ENCODE peak calls at places on chromosomes 16 and 17, in eight cellular contexts. P is putamen; M is KG1; X is stimulated activated naive CD8-positive, alpha-beta T cell treated with anti-CD3 and anti-CD28 coated beads, Interleukin-15, amount 100 ng/mL, for 72 hours; O is RCC 7860; F is H1; S is activated naive CD4-positive, alpha-beta T cell treated with anti-CD3 and anti-CD28 coated beads, Interleukin-2, amount 10 ng/mL, durations not matched to agents 7 days and 5 days; A is renal cortical epithelial cell. Q is an unnamed sample.

GRCh38 chr17:78995022-78995760 is 14.4 kb downstream of the CANT1 start:
- DNase-seq in P (no peak), M (no peak), X (no peak), O (no peak), F (no peak), S (peak; percentile 14), A (no peak), Q (no peak)

GRCh38 chr16:17607075-17607509 is 136.3 kb upstream of the XYLT1 start:
- DNase-seq in P (no peak), M (no peak), X (no peak), O (no peak), F (no peak), S (no peak), A (no peak), Q (no peak)

GRCh38 chr17:10169274-10169673 is 29.1 kb downstream of the GAS7 start:
- DNase-seq in P (no peak), M (no peak), X (no peak), O (no peak), F (no peak), S (no peak), A (no peak), Q (no peak)

GRCh38 chr16:88910284-88911147 is 44.1 kb upstream of the PABPN1L start:
- DNase-seq in P (no peak), M (no peak), X (no peak), O (no peak), F (no peak), S (no peak), A (no peak), Q (no peak)

GRCh38 chr16:67723151-67723915 is 4.2 kb upstream of the GFOD2 start:
- DNase-seq in P (no peak), M (no peak), X (no peak), O (peak; percentile 74), F (no peak), S (no peak), A (peak; percentile 84), Q (no peak)

GRCh38 chr17:21381076-21381706 is 5.0 kb downstream of the KCNJ12 start:
- DNase-seq in P (no peak), M (no peak), X (no peak), O (no peak), F (no peak), S (no peak), A (no peak), Q (no peak)

GRCh38 chr16:80931985-80932720 is 74.5 kb downstream of the CMC2 start:
- DNase-seq in P (peak; percentile 67), M (no peak), X (peak; percentile 8), O (no peak), F (peak; percentile 77), S (peak; percentile 28), A (no peak), Q (no peak)

GRCh38 chr16:85935391-85935956 is 36.5 kb downstream of the IRF8 start:
- DNase-seq in P (no peak), M (no peak), X (peak; percentile 21), O (no peak), F (no peak), S (no peak), A (no peak), Q (no peak)

GRCh38 chr17:58317421-58318064 is 11.1 kb downstream of the TSPOAP1 start:
- DNase-seq in P (no peak), M (peak; percentile 16), X (peak; percentile 79), O (peak; percentile 53), F (peak; percentile 62), S (peak; percentile 79), A (peak; percentile 52), Q (peak; percentile 32)

Q was measured in DMS153.